ENCODE peak calls at places on chromosomes 1 and 21, in ten cellular contexts. V, R, P, K, Z, M, S, O, L and Q are unnamed samples.

GRCh38 chr1:27650527-27651175 is 15.7 kb upstream of the FGR start:
- DNase-seq in S (peak; percentile 83), M (no peak), O (peak; percentile 43), R (no peak), L (no peak), V (no peak), Z (no peak), P (no peak), K (peak; percentile 70), Q (no peak)

GRCh38 chr1:214665606-214666110 is 62.7 kb downstream of the CENPF start:
- DNase-seq in R (no peak), O (no peak), M (no peak), K (peak; percentile 65), P (no peak), L (no peak), S (no peak), Z (no peak), V (no peak), Q (no peak)

GRCh38 chr1:181131255-181131901 is 42.9 kb downstream of the IER5 start:
- DNase-seq in P (no peak), V (no peak), R (no peak), L (no peak), Z (no peak), K (no peak), M (no peak), O (no peak), S (no peak), Q (no peak)

GRCh38 chr1:214028569-214028968 is 40.8 kb downstream of the PROX1 start:
- DNase-seq in P (no peak), R (no peak), K (no peak), S (no peak), M (no peak), O (no peak), V (no peak), L (no peak), Z (no peak), Q (no peak)

GRCh38 chr1:6475381-6476133 is 9.6 kb upstream of the TNFRSF25 start:
- DNase-seq in Z (no peak), S (no peak), P (peak; percentile 57), V (no peak), M (peak; percentile 74), K (no peak), L (peak; percentile 79), O (no peak), R (peak; percentile 82), Q (peak; percentile 54)

GRCh38 chr21:34112316-34113033 is 39.1 kb downstream of the MRPS6 start:
- DNase-seq in K (no peak), M (no peak), Z (no peak), O (no peak), R (no peak), L (no peak), V (no peak), P (no peak), S (peak; percentile 44), Q (no peak)

GRCh38 chr1:11536573-11537379 is 57.8 kb downstream of the DISP3 start:
- DNase-seq in O (no peak), P (no peak), Z (no peak), V (no peak), R (no peak), K (no peak), S (no peak), M (no peak), L (no peak), Q (no peak)

GRCh38 chr1:168482106-168482505 is 61.7 kb downstream of the XCL2 start:
- DNase-seq in L (no peak), P (no peak), V (no peak), K (no peak), R (no peak), S (peak; percentile 24), O (peak; percentile 66), Z (no peak), M (no peak), Q (no peak)

GRCh38 chr1:14923400-14924011 is 230.0 kb upstream of the TMEM51 start:
- DNase-seq in O (no peak), V (no peak), P (no peak), S (no peak), R (no peak), L (no peak), M (no peak), K (no peak), Z (no peak), Q (no peak)

GRCh38 chr1:29245876-29246275 is 9.6 kb downstream of the PTPRU start:
- DNase-seq in O (peak; percentile 51), R (no peak), S (peak; percentile 71), M (no peak), V (no peak), L (peak; percentile 27), P (no peak), K (peak; percentile 53), Z (peak; percentile 52), Q (no peak)
- TF ChIP-seq CTCF in O (peak; percentile 56), R (peak; percentile 46), S (peak; percentile 41), M (no peak), V (no peak), L (peak; percentile 50), P (peak; percentile 46), K (peak; percentile 63), Z (peak; percentile 69), Q (no peak)

DNA sequence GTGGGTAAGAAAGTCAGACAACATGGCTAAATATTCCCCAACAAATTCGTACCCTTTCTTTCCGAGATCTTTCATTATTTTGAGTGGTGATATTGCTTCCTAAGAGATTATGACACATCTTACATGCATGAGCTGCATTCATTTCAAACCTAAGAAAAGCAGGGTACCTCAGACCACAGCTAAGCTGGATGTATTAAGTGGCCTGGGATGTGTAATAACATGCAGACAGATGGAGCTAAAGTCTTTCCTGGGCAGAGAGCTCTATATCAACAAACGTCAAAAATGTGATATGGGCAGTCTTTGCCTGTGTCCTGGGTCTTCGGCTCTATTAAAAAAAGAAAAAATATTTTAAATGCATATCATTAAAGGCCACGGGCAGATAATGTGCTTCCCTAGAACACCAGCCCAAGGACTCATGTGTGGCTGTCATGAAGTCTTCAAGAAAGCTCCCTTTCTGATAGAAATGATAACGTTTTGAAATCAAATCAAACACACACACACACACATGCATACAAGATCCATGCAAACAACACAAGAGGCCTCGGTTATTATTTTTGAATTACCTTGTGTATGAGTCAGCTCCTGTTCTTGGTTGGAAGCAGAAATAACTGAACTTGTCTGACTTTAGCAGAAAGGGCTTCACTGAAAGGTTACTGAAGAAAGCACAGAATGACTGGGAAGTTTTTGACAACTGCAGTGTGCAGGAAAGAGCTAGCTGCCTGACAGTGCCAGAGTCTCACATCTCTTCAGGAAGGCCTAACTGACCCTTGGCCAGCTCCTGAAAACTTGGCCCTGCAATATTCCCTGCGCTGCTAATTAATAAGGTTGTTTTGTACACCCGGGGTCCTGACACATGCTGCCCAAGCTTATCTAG is 231.2 kb downstream of the DSCAM start:
- DNase-seq in K (no peak), P (no peak), V (no peak), M (no peak), O (no peak), R (no peak), Z (no peak), L (no peak), S (no peak), Q (no peak)
- H3K9me3 ChIP-seq in K (peaks cover 18% of the 10 kb centered on the region), P (no peaks in the 10 kb centered on the region), V (no peaks in the 10 kb centered on the region), M (no peaks in the 10 kb centered on the region), O (peaks cover 85% of the 10 kb centered on the region), R (peaks cover 18% of the 10 kb centered on the region), Z (no peaks in the 10 kb centered on the region), L (no peaks in the 10 kb centered on the region), S (no peaks in the 10 kb centered on the region), Q (no peaks in the 10 kb centered on the region)

DNA sequence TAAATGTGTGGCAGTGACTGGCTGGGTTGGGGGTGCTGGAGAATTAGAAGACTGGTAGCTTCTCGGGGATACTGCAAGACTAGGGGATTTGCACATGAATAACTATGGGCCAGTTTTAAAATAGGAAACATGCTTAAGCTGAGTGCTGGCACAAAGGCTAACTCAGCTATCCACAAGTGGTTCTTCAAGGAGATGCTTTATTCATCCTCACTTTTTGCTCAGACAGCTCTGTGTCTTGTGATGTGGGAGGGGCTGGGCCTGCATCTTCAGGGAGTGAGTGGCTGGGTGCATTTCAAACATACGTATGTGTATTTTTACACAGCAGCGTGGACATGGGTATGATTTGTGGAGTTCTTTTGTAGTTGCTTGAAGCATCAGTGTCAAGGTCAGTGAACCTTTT is 2.3 kb downstream of the COQ8A start:
- DNase-seq in P (no peak), S (no peak), O (no peak), Z (no peak), V (no peak), M (no peak), L (no peak), R (no peak), K (no peak), Q (no peak)
- H3K4me1 ChIP-seq in P (peaks cover 86% of the 10 kb centered on the region), S (peaks cover 14% of the 10 kb centered on the region), O (peaks cover 83% of the 10 kb centered on the region), Z (peaks cover 21% of the 10 kb centered on the region), V (peaks cover 7% of the 10 kb centered on the region), M (peaks cover 38% of the 10 kb centered on the region), L (peaks cover 85% of the 10 kb centered on the region), R (peaks cover 63% of the 10 kb centered on the region), K (peaks cover 6% of the 10 kb centered on the region), Q (peaks cover 37% of the 10 kb centered on the region)

GRCh38 chr1:189977184-189977583 is 500.5 kb downstream of the BRINP3 start:
- DNase-seq in V (no peak), K (no peak), S (no peak), M (no peak), P (no peak), L (no peak), O (no peak), Z (no peak), R (no peak), Q (no peak)
- TF ChIP-seq CTCF in V (no peak), K (no peak), S (no peak), M (no peak), P (no peak), L (no peak), O (no peak), Z (no peak), R (no peak), Q (no peak)